ENCODE peak calls at places on chromosomes 11 and 22, in nine cellular contexts. O is AG10803, T is adrenal gland, B is Calu3, A is GM12865, R is fibroblast of mammary gland, K is body of pancreas, H is right atrium auricular region, D is HL-60. W is an unnamed sample.

GRCh38 chr22:33188316-33188715 is 130.1 kb upstream of the SYN3 start:
- DNase-seq in O (no peak), T (no peak), B (no peak), A (peak), R (peak), K (no peak), H (no peak), D (no peak), W (no peak)

GRCh38 chr22:37501176-37501609 is 15.0 kb upstream of the MFNG start:
- DNase-seq in O (no peak), T (no peak), B (peak), A (no peak), R (no peak), K (peak), H (no peak), D (no peak), W (no peak)

GRCh38 chr11:111089759-111090158 is 155.8 kb upstream of the POU2AF2 start:
- DNase-seq in O (no peak), T (no peak), B (no peak), A (no peak), R (no peak), K (no peak), H (no peak), D (no peak), W (no peak)

GRCh38 chr11:130042093-130042591 is 27.6 kb upstream of the APLP2 start:
- DNase-seq in O (peak), T (no peak), B (no peak), A (no peak), R (peak), K (no peak), H (no peak), D (peak), W (no peak)

GRCh38 chr11:67436459-67437081 is 912 bp downstream of the PTPRCAP start:
- DNase-seq in O (no peak), T (no peak), B (no peak), A (peak), R (no peak), K (no peak), H (no peak), D (peak), W (peak)

GRCh38 chr22:47192651-47193437 is 430.4 kb downstream of the TBC1D22A start:
- DNase-seq in O (no peak), T (peak), B (peak), A (peak), R (no peak), K (peak), H (peak), D (no peak), W (no peak)

GRCh38 chr11:105032495-105032894 is 2.4 kb downstream of the CASP1 start:
- DNase-seq in O (no peak), T (no peak), B (no peak), A (no peak), R (no peak), K (no peak), H (no peak), D (peak), W (peak)

GRCh38 chr11:26948881-26949280 is 45.0 kb upstream of the FIBIN start:
- DNase-seq in O (no peak), T (no peak), B (no peak), A (no peak), R (peak), K (no peak), H (no peak), D (no peak), W (no peak)

GRCh38 chr11:96112192-96113099 is 188.5 kb upstream of the MTMR2 start:
- DNase-seq in O (no peak), T (no peak), B (no peak), A (peak), R (no peak), K (no peak), H (no peak), D (no peak), W (peak)

GRCh38 chr22:28013611-28014010 is 94.6 kb upstream of the PITPNB start:
- DNase-seq in O (no peak), T (no peak), B (no peak), A (no peak), R (no peak), K (no peak), H (no peak), D (no peak), W (no peak)

GRCh38 chr22:44147821-44148574 is 32.7 kb upstream of the PARVG start:
- DNase-seq in O (peak), T (no peak), B (no peak), A (no peak), R (no peak), K (no peak), H (no peak), D (no peak), W (no peak)

GRCh38 chr11:126421243-126421642 is 65.8 kb downstream of the ST3GAL4 start:
- DNase-seq in O (no peak), T (peak), B (no peak), A (no peak), R (no peak), K (no peak), H (no peak), D (no peak), W (no peak)

GRCh38 chr11:129611661-129612566 is 203.7 kb upstream of the TMEM45B start:
- DNase-seq in O (no peak), T (no peak), B (peak), A (peak), R (no peak), K (no peak), H (no peak), D (no peak), W (no peak)

DNA sequence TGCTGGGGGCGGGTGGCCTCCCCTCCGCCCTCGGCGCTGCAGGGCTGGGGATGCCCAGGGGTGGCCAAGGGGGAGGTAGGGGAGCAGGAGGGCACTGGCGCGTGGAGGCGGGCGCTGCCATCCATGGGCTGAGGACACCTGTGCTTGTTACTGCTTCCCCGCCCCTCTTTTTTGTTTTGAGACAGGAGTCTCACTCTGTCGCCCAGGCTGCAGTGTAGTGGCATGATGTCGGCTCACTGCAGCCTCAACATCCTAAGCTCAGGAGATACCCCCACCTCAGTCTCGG is 683 bp upstream of the FADS3 start:
- DNase-seq in O (no peak), T (no peak), B (no peak), A (no peak), R (no peak), K (no peak), H (no peak), D (no peak), W (no peak)
- TF ChIP-seq CTCF in O (no peak), T (no peak), B (no peak), A (no peak), R (no peak), K (no peak), H (no peak), D (no peak), W (no peak)

GRCh38 chr11:91248199-91248807 is 976.3 kb upstream of the FAT3 start:
- DNase-seq in O (no peak), T (peak), B (peak), A (peak), R (peak), K (peak), H (no peak), D (peak), W (no peak)
- TF ChIP-seq CTCF in O (peak), T (peak), B (peak), A (peak), R (peak), K (peak), H (peak), D (peak), W (peak)

GRCh38 chr11:61294717-61295595 is at the start of gene VWCE:
- DNase-seq in O (peak), T (peak), B (peak), A (peak), R (peak), K (peak), H (no peak), D (peak), W (peak)
- TF ChIP-seq CTCF in O (peak), T (no peak), B (peak), A (peak), R (no peak), K (no peak), H (peak), D (no peak), W (peak)

DNA sequence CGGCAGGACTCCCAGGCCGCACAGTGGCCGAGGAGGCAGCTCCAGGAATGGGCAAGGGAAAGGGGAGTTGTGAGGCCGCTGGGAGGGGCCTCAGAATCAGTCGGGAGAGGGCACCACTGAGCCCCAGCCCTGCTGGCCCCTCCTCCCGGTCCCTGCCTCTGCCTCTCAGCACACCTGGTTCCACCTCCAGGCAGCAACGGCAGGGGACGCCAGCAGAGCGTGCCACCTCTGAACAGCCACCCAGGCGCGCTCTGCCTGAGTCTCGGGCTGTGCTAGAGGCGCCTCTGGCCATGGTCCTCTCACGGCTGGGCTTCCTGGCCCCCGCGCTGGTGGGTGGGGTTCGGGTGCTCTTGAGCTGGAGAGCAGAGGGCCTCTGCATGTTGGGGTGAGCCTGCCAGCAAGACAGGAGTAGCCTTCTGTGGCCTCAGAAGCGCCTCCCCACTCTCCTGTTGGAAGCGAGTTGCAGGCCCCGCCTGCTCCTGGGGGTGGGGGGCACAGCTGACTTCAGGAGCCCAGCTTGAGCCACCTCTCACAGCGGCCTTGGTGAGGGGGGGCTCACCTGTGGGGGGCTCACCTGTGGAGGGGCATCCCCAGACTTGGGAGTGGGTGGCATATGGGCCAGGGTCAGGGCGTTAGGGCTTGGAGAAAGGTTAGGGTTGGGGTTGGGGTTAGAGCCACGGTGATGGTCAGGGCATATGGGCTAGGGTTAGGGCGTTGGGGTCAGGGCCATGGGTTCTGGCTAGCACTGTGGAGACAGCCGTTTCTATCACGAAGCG is 32.8 kb downstream of the MOB2 start:
- DNase-seq in O (no peak), T (no peak), B (peak), A (peak), R (no peak), K (no peak), H (no peak), D (peak), W (peak)
- TF ChIP-seq CTCF in O (no peak), T (no peak), B (no peak), A (peak), R (no peak), K (peak), H (peak), D (peak), W (peak)

DNA sequence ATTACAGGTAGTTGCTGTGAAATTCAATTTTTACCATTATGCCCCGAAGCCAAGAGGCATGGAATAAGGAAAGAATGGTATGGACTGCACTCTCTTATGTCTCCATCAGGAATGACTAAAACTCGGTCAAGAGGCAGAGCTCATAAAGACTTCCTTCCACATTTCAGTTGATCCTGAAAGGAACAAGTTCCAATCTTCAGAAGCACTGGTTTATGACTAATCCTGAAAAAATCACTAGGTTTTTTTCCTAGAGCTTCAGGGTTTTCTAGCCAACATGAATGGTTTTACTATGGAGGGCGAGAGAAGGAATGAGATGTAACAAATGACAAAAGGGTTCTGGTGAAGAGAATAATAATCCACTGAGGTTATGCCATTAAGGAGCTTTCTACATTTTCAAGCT is 832.2 kb downstream of the NTM start:
- DNase-seq in O (peak), T (no peak), B (no peak), A (no peak), R (no peak), K (no peak), H (no peak), D (no peak), W (no peak)
- TF ChIP-seq CTCF in O (no peak), T (no peak), B (no peak), A (no peak), R (no peak), K (no peak), H (no peak), D (no peak), W (no peak)

GRCh38 chr11:113087716-113088115 is 126.5 kb downstream of the NCAM1 start:
- DNase-seq in O (no peak), T (no peak), B (no peak), A (no peak), R (no peak), K (no peak), H (no peak), D (no peak), W (no peak)

GRCh38 chr11:113084297-113084696 is 123.1 kb downstream of the NCAM1 start:
- DNase-seq in O (no peak), T (no peak), B (no peak), A (no peak), R (no peak), K (no peak), H (no peak), D (no peak), W (no peak)

GRCh38 chr11:113085446-113085845 is 124.2 kb downstream of the NCAM1 start:
- DNase-seq in O (no peak), T (no peak), B (no peak), A (no peak), R (no peak), K (no peak), H (no peak), D (no peak), W (no peak)

GRCh38 chr11:113082501-113082900 is 121.3 kb downstream of the NCAM1 start:
- DNase-seq in O (no peak), T (no peak), B (no peak), A (no peak), R (no peak), K (no peak), H (no peak), D (no peak), W (no peak)

DNA sequence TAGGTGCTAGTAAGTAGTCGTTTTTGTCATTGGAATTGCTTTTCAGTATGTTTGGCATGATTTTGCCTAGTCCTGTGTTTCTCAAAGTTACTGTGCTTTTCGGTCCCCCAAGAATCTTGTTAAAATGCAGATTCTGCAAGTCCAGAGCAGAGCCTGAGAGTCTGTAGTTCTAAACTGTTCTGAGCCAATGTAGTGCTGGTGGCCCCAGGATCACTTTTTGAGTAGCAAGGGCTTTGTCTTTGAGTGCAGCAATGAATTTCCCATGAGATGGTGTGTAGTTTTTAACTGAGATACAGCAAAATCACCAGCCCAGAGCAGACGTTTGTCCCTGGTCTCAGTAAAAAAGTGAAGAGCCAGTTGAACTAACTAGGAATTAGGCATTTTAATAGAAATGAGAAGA is 122.4 kb downstream of the NCAM1 start:
- DNase-seq in O (no peak), T (no peak), B (no peak), A (no peak), R (no peak), K (no peak), H (no peak), D (no peak), W (no peak)
- TF ChIP-seq CTCF in O (no peak), T (no peak), B (no peak), A (no peak), R (no peak), K (no peak), H (no peak), D (no peak), W (no peak)

GRCh38 chr11:65422633-65423515 is at the start of gene NEAT1:
- DNase-seq in O (peak), T (peak), B (peak), A (peak), R (peak), K (peak), H (peak), D (peak), W (peak)
- TF ChIP-seq CTCF in O (no peak), T (no peak), B (no peak), A (no peak), R (no peak), K (no peak), H (no peak), D (no peak), W (no peak)

GRCh38 chr22:42880815-42881214 is 23.7 kb upstream of the ARFGAP3 start:
- DNase-seq in O (no peak), T (no peak), B (no peak), A (no peak), R (no peak), K (peak), H (no peak), D (no peak), W (no peak)
- TF ChIP-seq CTCF in O (no peak), T (no peak), B (no peak), A (peak), R (no peak), K (peak), H (no peak), D (no peak), W (no peak)

W was measured in GM20000.